ENCODE peak calls at places on chromosomes 12 and 14, in nine cellular contexts. K is T-helper 1 cell, U is fibroblast of pulmonary artery, A is right cardiac atrium, Z is kidney tubule cell, L is type B pancreatic cell, G is HFFc6, E is EL, W is gastrocnemius medialis. V is an unnamed sample.

GRCh38 chr12:96617178-96617577 is 127.8 kb downstream of the CFAP54 start:
- DNase-seq in U (no peak), Z (no peak), L (no peak), A (no peak), K (no peak), G (no peak), W (no peak), E (no peak), V (no peak)

GRCh38 chr12:14317362-14318146 is 47.9 kb upstream of the ATF7IP start:
- DNase-seq in W (no peak), G (no peak), E (no peak), K (no peak), Z (no peak), U (no peak), A (no peak), L (no peak), V (no peak)

GRCh38 chr14:81990312-81990761 is 456.7 kb upstream of the SEL1L start:
- DNase-seq in W (no peak), Z (peak; percentile 55), G (peak; percentile 22), U (peak; percentile 69), A (no peak), K (peak; percentile 12), L (no peak), E (peak; percentile 33), V (no peak)

GRCh38 chr12:84891106-84891838 is 21.3 kb downstream of the SLC6A15 start:
- DNase-seq in U (peak; percentile 44), A (no peak), L (no peak), K (no peak), E (no peak), Z (no peak), W (no peak), G (no peak), V (no peak)

GRCh38 chr12:61095131-61095530 is 1165.1 kb upstream of the USP15 start:
- DNase-seq in E (no peak), L (no peak), G (no peak), K (no peak), U (no peak), W (no peak), A (no peak), Z (no peak), V (no peak)

GRCh38 chr14:73792476-73792875 is 59.2 kb upstream of the PTGR2 start:
- DNase-seq in E (no peak), L (no peak), A (no peak), G (no peak), U (no peak), W (no peak), Z (no peak), K (no peak), V (peak; percentile 67)

GRCh38 chr14:64968651-64969050 is 3.5 kb downstream of the RAB15 start:
- DNase-seq in E (no peak), W (no peak), L (no peak), G (no peak), K (no peak), Z (no peak), U (no peak), A (no peak), V (no peak)

GRCh38 chr12:124466200-124467128 is 100.9 kb downstream of the NCOR2 start:
- DNase-seq in A (peak; percentile 85), W (no peak), L (no peak), E (peak; percentile 69), U (peak; percentile 93), K (peak; percentile 81), Z (no peak), G (peak; percentile 13), V (no peak)

GRCh38 chr12:916240-916639 is 33.3 kb downstream of the RAD52 start:
- DNase-seq in A (peak; percentile 54), Z (no peak), L (no peak), W (no peak), G (no peak), K (no peak), E (no peak), U (no peak), V (no peak)

GRCh38 chr14:24364841-24365240 is 3.1 kb upstream of the NFATC4 start:
- DNase-seq in W (no peak), A (no peak), U (no peak), L (no peak), Z (no peak), G (no peak), K (no peak), E (no peak), V (no peak)

GRCh38 chr14:65304239-65304638 is 108.3 kb upstream of the FUT8 start:
- DNase-seq in W (no peak), K (no peak), G (no peak), E (no peak), L (no peak), U (no peak), Z (no peak), A (no peak), V (no peak)

GRCh38 chr12:64840129-64840528 is 15.7 kb downstream of the TBC1D30 start:
- DNase-seq in K (no peak), W (no peak), U (no peak), L (no peak), G (no peak), E (no peak), Z (no peak), A (no peak), V (no peak)